ENCODE peak calls at places on chromosomes 16 and 17, in ten cellular contexts. D is psoas muscle, W is EL, R is COR-L47, M is GF-D8, A is AG08395, C is choroid plexus epithelial cell, L is IMR-90, E is skeletal muscle cell, Y is GM04504. V is an unnamed sample.

GRCh38 chr17:66847704-66848103 is 12.8 kb downstream of the CACNG5 start:
- DNase-seq in D (no peak), W (no peak), R (no peak), M (no peak), A (no peak), C (no peak), L (no peak), E (no peak), Y (no peak), V (no peak)

GRCh38 chr16:89277641-89278341 is 60.3 kb downstream of the ZNF778 start:
- DNase-seq in D (no peak), W (no peak), R (no peak), M (no peak), A (no peak), C (no peak), L (no peak), E (no peak), Y (no peak), V (no peak)

GRCh38 chr17:72463287-72464102 is 342.7 kb downstream of the SOX9 start:
- DNase-seq in D (no peak), W (no peak), R (no peak), M (no peak), A (no peak), C (no peak), L (no peak), E (no peak), Y (no peak), V (no peak)

GRCh38 chr17:19398301-19399181 is 11.6 kb upstream of the MFAP4 start:
- DNase-seq in D (peak), W (peak), R (peak), M (no peak), A (no peak), C (peak), L (no peak), E (peak), Y (no peak), V (no peak)

GRCh38 chr17:2051388-2052237 is 3.3 kb upstream of the HIC1 start:
- DNase-seq in D (peak), W (no peak), R (no peak), M (no peak), A (no peak), C (no peak), L (no peak), E (no peak), Y (no peak), V (no peak)

GRCh38 chr17:8272421-8272820 is 16.0 kb upstream of the RANGRF start:
- DNase-seq in D (no peak), W (no peak), R (no peak), M (no peak), A (no peak), C (no peak), L (no peak), E (no peak), Y (no peak), V (no peak)

GRCh38 chr16:86798247-86799041 is 220.1 kb downstream of the FOXL1 start:
- DNase-seq in D (no peak), W (peak), R (no peak), M (no peak), A (no peak), C (no peak), L (no peak), E (no peak), Y (no peak), V (no peak)

GRCh38 chr16:50696126-50696525 is 2.7 kb downstream of the NOD2 start:
- DNase-seq in D (no peak), W (no peak), R (no peak), M (no peak), A (no peak), C (no peak), L (no peak), E (no peak), Y (no peak), V (no peak)

GRCh38 chr16:2775765-2776499 is 1.1 kb downstream of the ELOB start:
- DNase-seq in D (no peak), W (no peak), R (no peak), M (no peak), A (no peak), C (no peak), L (no peak), E (no peak), Y (no peak), V (no peak)

GRCh38 chr16:51465026-51465425 is 314.0 kb upstream of the SALL1 start:
- DNase-seq in D (no peak), W (peak), R (no peak), M (no peak), A (peak), C (peak), L (peak), E (peak), Y (peak), V (no peak)